ENCODE peak calls at places on chromosomes 12 and 14, in five cellular contexts. One of them, this sample, is unnamed. For H3K9me3 and H3K27me3, the result is how much of the 10 kb centered on the place peaks cover.

GRCh38 chr14:74891870-74892269 is 10.2 kb downstream of the DLST start:
- DNase-seq in BE2C: no peak
- DNase-seq in AG04450: no peak
- DNase-seq in uterus: no peak
- DNase-seq in Panc1: no peak
- DNase-seq in this sample: no peak

GRCh38 chr12:110102255-110102654 is 21.9 kb upstream of the IFT81 start:
- DNase-seq in BE2C: peak
- DNase-seq in AG04450: no peak
- DNase-seq in uterus: no peak
- DNase-seq in Panc1: no peak
- DNase-seq in this sample: no peak

GRCh38 chr14:65840786-65841185 is 428.3 kb downstream of the FUT8 start:
- DNase-seq in AG04450: no peak
- DNase-seq in Panc1: no peak
- DNase-seq in uterus: no peak
- DNase-seq in BE2C: no peak
- DNase-seq in this sample: no peak

GRCh38 chr14:79701371-79701770 is 509.9 kb downstream of the DIO2 start:
- DNase-seq in Panc1: no peak
- DNase-seq in AG04450: no peak
- DNase-seq in BE2C: no peak
- DNase-seq in uterus: no peak
- DNase-seq in this sample: no peak

GRCh38 chr14:36805116-36805515 is 143.5 kb downstream of the PAX9 start:
- DNase-seq in Panc1: no peak
- DNase-seq in BE2C: no peak
- DNase-seq in AG04450: no peak
- DNase-seq in uterus: no peak
- DNase-seq in this sample: no peak

GRCh38 chr14:44783899-44784298 is 177.8 kb downstream of the KLHL28 start:
- DNase-seq in BE2C: no peak
- DNase-seq in uterus: no peak
- DNase-seq in AG04450: no peak
- DNase-seq in Panc1: no peak
- DNase-seq in this sample: no peak

GRCh38 chr12:19539836-19540235 is 100.5 kb downstream of the AEBP2 start:
- DNase-seq in Panc1: no peak
- DNase-seq in BE2C: no peak
- DNase-seq in AG04450: no peak
- DNase-seq in uterus: no peak
- DNase-seq in this sample: no peak

GRCh38 chr14:75156111-75156510 is 20.3 kb downstream of the TMED10 start:
- DNase-seq in Panc1: no peak
- DNase-seq in uterus: no peak
- DNase-seq in BE2C: no peak
- DNase-seq in AG04450: no peak
- DNase-seq in this sample: no peak

GRCh38 chr14:77498120-77498979 is at the start of gene ISM2:
- DNase-seq in uterus: peak
- DNase-seq in AG04450: no peak
- DNase-seq in Panc1: no peak
- DNase-seq in BE2C: peak
- DNase-seq in this sample: peak

DNA sequence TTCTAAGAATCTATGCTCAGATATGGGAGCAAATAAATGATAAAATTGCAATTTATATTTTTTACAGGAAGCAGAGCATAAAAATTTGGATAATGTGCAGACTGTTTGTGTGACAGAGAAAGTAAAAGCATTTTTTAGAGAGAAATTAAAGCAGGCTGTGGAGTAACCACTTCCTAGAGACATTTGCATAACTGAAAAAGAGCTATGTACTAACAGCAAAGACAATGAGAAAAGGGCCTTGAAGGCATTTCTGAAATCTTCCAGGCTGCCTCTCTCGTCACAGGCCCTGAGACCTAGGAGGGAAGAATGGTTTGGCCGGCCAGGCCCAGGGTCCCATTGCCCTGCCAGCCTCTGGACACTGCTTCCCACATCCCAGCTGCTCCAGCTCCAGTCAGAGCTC is 247.2 kb downstream of the ALX1 start:
- DNase-seq in BE2C: no peak
- DNase-seq in Panc1: no peak
- DNase-seq in uterus: no peak
- DNase-seq in AG04450: no peak
- DNase-seq in this sample: no peak
- H3K4me3 ChIP-seq in BE2C: no peak
- H3K4me3 ChIP-seq in Panc1: no peak
- H3K4me3 ChIP-seq in uterus: no peak
- H3K4me3 ChIP-seq in AG04450: no peak
- H3K4me3 ChIP-seq in this sample: no peak

GRCh38 chr14:96965885-96966595 is 168.9 kb downstream of the VRK1 start:
- DNase-seq in AG04450: no peak
- DNase-seq in Panc1: no peak
- DNase-seq in uterus: no peak
- DNase-seq in BE2C: peak
- DNase-seq in this sample: no peak
- H3K9me3 ChIP-seq in AG04450: under half
- H3K9me3 ChIP-seq in Panc1: under half
- H3K9me3 ChIP-seq in uterus: under half
- H3K9me3 ChIP-seq in BE2C: under half
- H3K9me3 ChIP-seq in this sample: under half

GRCh38 chr12:49092086-49092815 is 2.4 kb downstream of the DHH start:
- DNase-seq in AG04450: no peak
- DNase-seq in uterus: peak
- DNase-seq in Panc1: no peak
- DNase-seq in BE2C: peak
- DNase-seq in this sample: peak
- H3K27me3 ChIP-seq in AG04450: under half
- H3K27me3 ChIP-seq in uterus: under half
- H3K27me3 ChIP-seq in Panc1: under half
- H3K27me3 ChIP-seq in BE2C: half or more
- H3K27me3 ChIP-seq in this sample: under half

GRCh38 chr12:10339441-10339840 is 31.8 kb downstream of the KLRD1 start:
- DNase-seq in BE2C: no peak
- DNase-seq in AG04450: no peak
- DNase-seq in uterus: no peak
- DNase-seq in Panc1: no peak
- DNase-seq in this sample: no peak
- H3K4me3 ChIP-seq in BE2C: no peak
- H3K4me3 ChIP-seq in AG04450: no peak
- H3K4me3 ChIP-seq in uterus: no peak
- H3K4me3 ChIP-seq in Panc1: no peak
- H3K4me3 ChIP-seq in this sample: no peak

GRCh38 chr12:34403706-34404376 is 381.5 kb downstream of the ALG10 start:
- DNase-seq in BE2C: peak
- DNase-seq in uterus: peak
- DNase-seq in Panc1: no peak
- DNase-seq in AG04450: no peak
- DNase-seq in this sample: no peak
- H3K9me3 ChIP-seq in BE2C: under half
- H3K9me3 ChIP-seq in uterus: under half
- H3K9me3 ChIP-seq in Panc1: under half
- H3K9me3 ChIP-seq in AG04450: half or more
- H3K9me3 ChIP-seq in this sample: under half

DNA sequence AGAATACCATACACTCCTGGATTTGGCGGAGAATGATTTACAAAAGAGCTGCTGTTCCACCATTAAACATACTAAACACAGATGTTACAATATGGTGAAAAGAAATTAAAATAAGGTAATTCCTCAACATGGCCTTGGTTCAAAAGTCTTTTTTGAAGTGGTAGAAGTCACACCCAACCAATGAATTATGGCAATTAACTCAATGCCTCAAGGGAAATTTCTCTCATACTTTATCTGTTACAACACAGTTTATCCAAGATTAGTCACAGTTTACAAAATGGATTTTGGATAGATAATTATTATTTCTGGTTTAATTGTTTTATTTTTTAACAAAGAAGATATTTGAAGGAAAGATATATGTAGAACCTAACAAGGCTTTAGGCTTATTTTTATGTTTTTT is 453.8 kb upstream of the FLRT2 start:
- DNase-seq in Panc1: no peak
- DNase-seq in uterus: no peak
- DNase-seq in BE2C: no peak
- DNase-seq in AG04450: no peak
- DNase-seq in this sample: no peak
- H3K27me3 ChIP-seq in Panc1: under half
- H3K27me3 ChIP-seq in uterus: under half
- H3K27me3 ChIP-seq in BE2C: under half
- H3K27me3 ChIP-seq in AG04450: under half
- H3K27me3 ChIP-seq in this sample: under half

DNA sequence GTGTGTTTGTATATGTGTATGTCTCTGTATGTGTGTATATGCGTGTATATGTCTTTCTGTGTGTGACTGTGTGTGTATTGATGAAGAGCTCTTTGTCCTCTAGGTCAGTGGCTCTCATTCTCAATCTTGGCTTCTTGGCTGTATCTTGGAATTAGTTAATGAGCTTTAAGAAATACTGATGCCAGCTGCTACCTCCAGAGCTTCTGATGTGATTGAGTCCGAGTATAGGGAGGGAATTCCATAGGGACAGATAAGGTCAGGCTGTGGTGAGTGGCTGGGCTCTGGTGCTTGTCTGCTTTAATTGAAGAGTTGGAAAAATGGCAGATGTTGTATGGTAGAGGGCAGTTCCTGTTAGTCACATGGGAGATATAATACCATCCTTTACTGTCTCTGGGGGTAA is 140.1 kb downstream of the C12orf75 start:
- DNase-seq in BE2C: no peak
- DNase-seq in AG04450: no peak
- DNase-seq in uterus: no peak
- DNase-seq in Panc1: no peak
- DNase-seq in this sample: no peak
- H3K4me3 ChIP-seq in BE2C: no peak
- H3K4me3 ChIP-seq in AG04450: no peak
- H3K4me3 ChIP-seq in uterus: no peak
- H3K4me3 ChIP-seq in Panc1: no peak
- H3K4me3 ChIP-seq in this sample: no peak

DNA sequence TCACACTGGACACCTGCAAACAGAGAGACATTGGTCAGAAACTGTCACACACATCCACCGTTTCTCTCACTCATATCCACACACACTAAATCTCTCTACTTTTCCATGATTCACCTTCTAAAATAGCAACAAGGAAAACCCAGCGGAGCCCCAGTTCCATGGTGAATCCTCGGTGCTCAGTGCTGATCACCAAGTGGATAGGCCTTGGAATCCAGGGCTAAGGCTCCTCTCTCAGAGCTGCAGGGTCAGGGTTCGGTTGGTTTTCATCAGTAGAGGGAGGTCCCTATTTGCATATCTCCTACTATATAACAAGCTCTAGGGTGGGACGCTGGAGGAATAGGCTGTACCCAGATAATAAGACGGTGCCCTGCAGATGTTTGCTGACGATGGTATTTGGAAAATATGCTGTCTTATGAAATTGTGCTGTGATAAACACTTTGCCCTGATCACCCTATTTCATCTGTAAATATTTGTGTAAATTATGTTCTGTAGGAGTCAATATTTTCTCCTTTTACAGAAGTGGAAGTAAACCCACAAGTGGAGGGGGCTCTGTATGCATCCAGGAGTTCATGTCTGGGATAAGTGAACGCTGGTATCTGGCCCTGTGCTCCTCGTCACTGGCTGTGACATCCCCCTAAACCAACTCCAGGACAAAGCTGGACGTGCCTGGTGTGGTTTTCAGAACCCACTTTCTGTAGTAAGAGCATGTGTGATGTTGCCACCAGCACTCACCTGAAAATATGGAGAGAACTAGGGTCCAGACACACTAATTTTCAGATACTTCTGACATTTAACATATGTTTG is 709.2 kb downstream of the TMEM121 start:
- DNase-seq in uterus: no peak
- DNase-seq in BE2C: no peak
- DNase-seq in AG04450: no peak
- DNase-seq in Panc1: no peak
- DNase-seq in this sample: no peak
- H3K9me3 ChIP-seq in uterus: under half
- H3K9me3 ChIP-seq in BE2C: under half
- H3K9me3 ChIP-seq in AG04450: under half
- H3K9me3 ChIP-seq in Panc1: under half
- H3K9me3 ChIP-seq in this sample: under half